ENCODE peak calls at places on chromosomes 1 and 21, in six cellular contexts. One of them, this sample, is unnamed.

GRCh38 chr1:98405581-98406059 is 255.9 kb upstream of the SNX7 start:
- DNase-seq in tibial artery: no peak
- DNase-seq in heart left ventricle: no peak
- DNase-seq in body of pancreas: no peak
- DNase-seq in RWPE1: no peak
- DNase-seq in pancreas: no peak
- DNase-seq in this sample: no peak

GRCh38 chr21:45548711-45549491 is 6.7 kb upstream of the SLC19A1 start:
- DNase-seq in tibial artery: no peak
- DNase-seq in pancreas: peak; percentile 8
- DNase-seq in heart left ventricle: no peak
- DNase-seq in body of pancreas: no peak
- DNase-seq in RWPE1: no peak
- DNase-seq in this sample: no peak

GRCh38 chr1:205962821-205963221 is 19.6 kb upstream of the SLC26A9 start:
- DNase-seq in tibial artery: no peak
- DNase-seq in body of pancreas: no peak
- DNase-seq in pancreas: no peak
- DNase-seq in RWPE1: no peak
- DNase-seq in heart left ventricle: no peak
- DNase-seq in this sample: no peak

GRCh38 chr1:153608742-153609584 is 4.0 kb downstream of the S100A16 start:
- DNase-seq in RWPE1: peak; percentile 97
- DNase-seq in body of pancreas: peak; percentile 46
- DNase-seq in tibial artery: peak; percentile 74
- DNase-seq in pancreas: no peak
- DNase-seq in heart left ventricle: peak; percentile 80
- DNase-seq in this sample: no peak

GRCh38 chr1:81912383-81912782 is 111.6 kb downstream of the ADGRL2 start:
- DNase-seq in body of pancreas: no peak
- DNase-seq in tibial artery: no peak
- DNase-seq in RWPE1: peak; percentile 1
- DNase-seq in heart left ventricle: no peak
- DNase-seq in pancreas: no peak
- DNase-seq in this sample: no peak

GRCh38 chr1:180178511-180179161 is 24.0 kb downstream of the QSOX1 start:
- DNase-seq in heart left ventricle: peak; percentile 55
- DNase-seq in RWPE1: peak; percentile 59
- DNase-seq in tibial artery: peak; percentile 47
- DNase-seq in pancreas: peak; percentile 78
- DNase-seq in body of pancreas: peak; percentile 83
- DNase-seq in this sample: no peak

GRCh38 chr21:20527691-20528090 is 470.5 kb upstream of the NCAM2 start:
- DNase-seq in tibial artery: no peak
- DNase-seq in heart left ventricle: no peak
- DNase-seq in pancreas: no peak
- DNase-seq in body of pancreas: no peak
- DNase-seq in RWPE1: no peak
- DNase-seq in this sample: no peak

GRCh38 chr1:234083460-234083859 is 179.0 kb downstream of the SLC35F3 start:
- DNase-seq in RWPE1: no peak
- DNase-seq in pancreas: no peak
- DNase-seq in body of pancreas: no peak
- DNase-seq in tibial artery: no peak
- DNase-seq in heart left ventricle: no peak
- DNase-seq in this sample: no peak

GRCh38 chr1:33615546-33615945 is 143.1 kb downstream of the ZSCAN20 start:
- DNase-seq in tibial artery: no peak
- DNase-seq in heart left ventricle: no peak
- DNase-seq in body of pancreas: no peak
- DNase-seq in pancreas: no peak
- DNase-seq in RWPE1: no peak
- DNase-seq in this sample: no peak

GRCh38 chr1:6513296-6513928 is 21.9 kb upstream of the PLEKHG5 start:
- DNase-seq in RWPE1: no peak
- DNase-seq in heart left ventricle: no peak
- DNase-seq in tibial artery: no peak
- DNase-seq in body of pancreas: no peak
- DNase-seq in pancreas: peak; percentile 29
- DNase-seq in this sample: no peak
- TF ChIP-seq CTCF in RWPE1: no peak
- TF ChIP-seq CTCF in heart left ventricle: no peak
- TF ChIP-seq CTCF in tibial artery: no peak
- TF ChIP-seq CTCF in body of pancreas: no peak
- TF ChIP-seq CTCF in pancreas: no peak
- TF ChIP-seq CTCF in this sample: no peak

DNA sequence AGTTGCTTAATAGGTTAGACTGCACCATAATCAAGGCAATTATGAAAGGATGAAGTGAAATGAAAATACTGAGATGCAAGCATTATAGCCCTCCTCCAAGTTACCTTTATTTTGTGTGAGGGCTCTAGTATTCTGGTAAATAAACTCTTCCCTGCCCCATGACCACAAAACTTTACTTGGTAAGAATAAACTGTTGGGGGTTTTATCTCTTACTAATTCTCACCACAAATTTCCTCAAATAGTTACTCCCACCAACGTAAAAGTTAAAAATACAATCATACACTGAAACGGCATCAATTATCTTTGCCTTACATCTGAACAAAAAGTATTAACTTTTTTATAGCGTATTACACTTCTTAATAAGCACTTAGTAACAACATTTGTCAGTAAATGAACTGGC is 29.5 kb downstream of the C21orf91 start:
- DNase-seq in tibial artery: no peak
- DNase-seq in body of pancreas: no peak
- DNase-seq in pancreas: no peak
- DNase-seq in RWPE1: no peak
- DNase-seq in heart left ventricle: no peak
- DNase-seq in this sample: no peak
- H3K27ac ChIP-seq in tibial artery: no peak overlapping the region
- H3K27ac ChIP-seq in body of pancreas: no peak overlapping the region
- H3K27ac ChIP-seq in pancreas: no peak overlapping the region
- H3K27ac ChIP-seq in RWPE1: no peak overlapping the region
- H3K27ac ChIP-seq in heart left ventricle: no peak overlapping the region
- H3K27ac ChIP-seq in this sample: no peak overlapping the region

GRCh38 chr1:87167855-87168630 is 160.6 kb upstream of the LMO4 start:
- DNase-seq in tibial artery: no peak
- DNase-seq in body of pancreas: no peak
- DNase-seq in RWPE1: no peak
- DNase-seq in heart left ventricle: no peak
- DNase-seq in pancreas: no peak
- DNase-seq in this sample: no peak
- TF ChIP-seq CTCF in tibial artery: no peak
- TF ChIP-seq CTCF in body of pancreas: no peak
- TF ChIP-seq CTCF in RWPE1: no peak
- TF ChIP-seq CTCF in heart left ventricle: no peak
- TF ChIP-seq CTCF in pancreas: no peak
- TF ChIP-seq CTCF in this sample: no peak

GRCh38 chr1:29436386-29436785 is 200.1 kb downstream of the PTPRU start:
- DNase-seq in RWPE1: no peak
- DNase-seq in body of pancreas: no peak
- DNase-seq in heart left ventricle: no peak
- DNase-seq in tibial artery: no peak
- DNase-seq in pancreas: no peak
- DNase-seq in this sample: no peak

GRCh38 chr1:29441916-29442668 is 205.8 kb downstream of the PTPRU start:
- DNase-seq in body of pancreas: no peak
- DNase-seq in tibial artery: no peak
- DNase-seq in RWPE1: no peak
- DNase-seq in heart left ventricle: no peak
- DNase-seq in pancreas: no peak
- DNase-seq in this sample: no peak

GRCh38 chr1:29438991-29439390 is 202.7 kb downstream of the PTPRU start:
- DNase-seq in heart left ventricle: no peak
- DNase-seq in body of pancreas: no peak
- DNase-seq in pancreas: no peak
- DNase-seq in RWPE1: no peak
- DNase-seq in tibial artery: no peak
- DNase-seq in this sample: no peak

GRCh38 chr1:29437946-29438345 is 201.6 kb downstream of the PTPRU start:
- DNase-seq in body of pancreas: no peak
- DNase-seq in tibial artery: no peak
- DNase-seq in heart left ventricle: no peak
- DNase-seq in RWPE1: no peak
- DNase-seq in pancreas: no peak
- DNase-seq in this sample: no peak

GRCh38 chr1:29439615-29440014 is 203.3 kb downstream of the PTPRU start:
- DNase-seq in tibial artery: no peak
- DNase-seq in heart left ventricle: no peak
- DNase-seq in body of pancreas: no peak
- DNase-seq in RWPE1: no peak
- DNase-seq in pancreas: no peak
- DNase-seq in this sample: no peak
- H3K27ac ChIP-seq in tibial artery: no peak overlapping the region
- H3K27ac ChIP-seq in heart left ventricle: no peak overlapping the region
- H3K27ac ChIP-seq in body of pancreas: no peak overlapping the region
- H3K27ac ChIP-seq in RWPE1: no peak overlapping the region
- H3K27ac ChIP-seq in pancreas: no peak overlapping the region
- H3K27ac ChIP-seq in this sample: no peak overlapping the region

DNA sequence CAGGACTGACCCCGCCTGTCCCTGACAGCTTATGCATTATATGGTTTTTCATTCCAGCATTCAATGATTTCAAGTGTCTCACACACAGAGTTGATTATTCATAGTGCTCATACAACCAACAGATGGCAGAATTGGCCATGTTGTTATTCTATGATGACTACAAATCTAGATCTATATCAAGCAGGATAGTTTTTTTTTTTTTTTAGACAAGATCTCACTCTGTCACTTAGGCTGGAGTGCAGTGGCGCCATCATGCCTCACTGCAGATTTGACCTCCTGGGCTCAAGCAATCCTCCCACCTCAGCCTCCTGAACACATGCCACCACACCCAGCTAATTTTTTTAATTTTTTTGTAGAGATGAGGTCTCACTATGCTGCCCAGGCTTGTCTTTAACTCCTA is 40.1 kb upstream of the LRRC8D start:
- DNase-seq in heart left ventricle: no peak
- DNase-seq in RWPE1: peak; percentile 46
- DNase-seq in body of pancreas: no peak
- DNase-seq in pancreas: no peak
- DNase-seq in tibial artery: no peak
- DNase-seq in this sample: no peak
- TF ChIP-seq CTCF in heart left ventricle: no peak
- TF ChIP-seq CTCF in RWPE1: peak; percentile 42
- TF ChIP-seq CTCF in body of pancreas: no peak
- TF ChIP-seq CTCF in pancreas: no peak
- TF ChIP-seq CTCF in tibial artery: no peak
- TF ChIP-seq CTCF in this sample: peak; percentile 42

GRCh38 chr1:19065526-19066247 is 109.2 kb upstream of the IFFO2 start:
- DNase-seq in body of pancreas: no peak
- DNase-seq in tibial artery: no peak
- DNase-seq in RWPE1: no peak
- DNase-seq in pancreas: no peak
- DNase-seq in heart left ventricle: no peak
- DNase-seq in this sample: no peak
- H3K27ac ChIP-seq in body of pancreas: peak overlapping the region; percentile 79
- H3K27ac ChIP-seq in tibial artery: no peak overlapping the region
- H3K27ac ChIP-seq in RWPE1: peak overlapping the region; percentile 85
- H3K27ac ChIP-seq in pancreas: peak overlapping the region; percentile 84
- H3K27ac ChIP-seq in heart left ventricle: no peak overlapping the region
- H3K27ac ChIP-seq in this sample: no peak overlapping the region

GRCh38 chr1:214277704-214278635 is 3.0 kb upstream of the SMYD2 start:
- DNase-seq in tibial artery: no peak
- DNase-seq in RWPE1: no peak
- DNase-seq in body of pancreas: no peak
- DNase-seq in pancreas: no peak
- DNase-seq in heart left ventricle: peak; percentile 43
- DNase-seq in this sample: no peak

GRCh38 chr1:214282696-214283225 is 1.8 kb downstream of the SMYD2 start:
- DNase-seq in body of pancreas: no peak
- DNase-seq in pancreas: no peak
- DNase-seq in tibial artery: no peak
- DNase-seq in RWPE1: no peak
- DNase-seq in heart left ventricle: no peak
- DNase-seq in this sample: no peak

GRCh38 chr1:214281902-214282695 is 1.1 kb downstream of the SMYD2 start:
- DNase-seq in heart left ventricle: no peak
- DNase-seq in pancreas: no peak
- DNase-seq in tibial artery: peak; percentile 30
- DNase-seq in RWPE1: peak; percentile 64
- DNase-seq in body of pancreas: peak; percentile 69
- DNase-seq in this sample: peak; percentile 9

GRCh38 chr1:214281030-214281901 is at the start of gene SMYD2:
- DNase-seq in heart left ventricle: peak; percentile 83
- DNase-seq in pancreas: peak; percentile 88
- DNase-seq in RWPE1: peak; percentile 66
- DNase-seq in body of pancreas: peak; percentile 83
- DNase-seq in tibial artery: peak; percentile 45
- DNase-seq in this sample: peak; percentile 15

DNA sequence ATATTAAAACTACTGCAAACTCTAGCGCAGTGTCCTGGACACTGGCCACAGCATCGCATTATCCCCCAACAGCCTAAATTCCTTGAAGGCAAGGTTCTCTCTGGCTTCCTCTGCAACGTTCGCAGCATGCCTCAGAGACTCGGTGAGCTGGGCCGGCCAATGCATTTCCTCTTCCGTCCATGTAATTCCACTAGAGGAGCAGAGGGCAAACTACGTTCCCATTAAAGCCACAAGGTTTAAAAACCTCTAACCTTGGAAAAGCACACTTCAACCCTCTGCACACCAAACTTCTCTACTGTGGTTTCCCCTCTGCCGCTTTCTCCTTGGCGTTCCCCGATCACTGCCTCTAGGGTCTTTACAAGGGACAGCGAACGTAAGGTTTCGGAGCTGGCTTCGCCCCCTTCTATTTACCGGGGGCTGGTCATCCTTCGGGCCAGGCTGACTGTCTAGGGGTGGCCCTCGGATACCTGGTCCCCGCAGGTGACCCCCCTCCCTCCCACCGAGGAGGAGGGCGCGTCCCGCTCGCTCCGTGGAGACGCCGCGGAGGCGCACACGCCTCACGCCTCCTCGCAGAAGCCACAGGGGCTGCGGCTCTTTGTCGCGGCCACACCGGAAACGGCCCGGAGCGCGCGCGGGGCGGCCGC is 451 bp upstream of the SMYD2 start:
- DNase-seq in pancreas: no peak
- DNase-seq in heart left ventricle: peak; percentile 45
- DNase-seq in tibial artery: peak; percentile 37
- DNase-seq in RWPE1: peak; percentile 40
- DNase-seq in body of pancreas: peak; percentile 52
- DNase-seq in this sample: no peak
- TF ChIP-seq CTCF in pancreas: no peak
- TF ChIP-seq CTCF in heart left ventricle: no peak
- TF ChIP-seq CTCF in tibial artery: no peak
- TF ChIP-seq CTCF in RWPE1: no peak
- TF ChIP-seq CTCF in body of pancreas: no peak
- TF ChIP-seq CTCF in this sample: no peak

GRCh38 chr1:200180821-200181220 is 153.3 kb downstream of the NR5A2 start:
- DNase-seq in body of pancreas: peak; percentile 60
- DNase-seq in tibial artery: no peak
- DNase-seq in pancreas: no peak
- DNase-seq in heart left ventricle: no peak
- DNase-seq in RWPE1: peak; percentile 42
- DNase-seq in this sample: no peak

GRCh38 chr1:200182701-200183100 is 155.2 kb downstream of the NR5A2 start:
- DNase-seq in pancreas: no peak
- DNase-seq in body of pancreas: no peak
- DNase-seq in RWPE1: no peak
- DNase-seq in tibial artery: no peak
- DNase-seq in heart left ventricle: no peak
- DNase-seq in this sample: no peak

GRCh38 chr1:200184196-200184595 is 156.7 kb downstream of the NR5A2 start:
- DNase-seq in body of pancreas: peak; percentile 92
- DNase-seq in tibial artery: peak; percentile 88
- DNase-seq in heart left ventricle: peak; percentile 75
- DNase-seq in pancreas: peak; percentile 70
- DNase-seq in RWPE1: peak; percentile 97
- DNase-seq in this sample: peak; percentile 92

GRCh38 chr1:200181861-200182260 is 154.4 kb downstream of the NR5A2 start:
- DNase-seq in RWPE1: peak; percentile 39
- DNase-seq in tibial artery: no peak
- DNase-seq in body of pancreas: no peak
- DNase-seq in heart left ventricle: no peak
- DNase-seq in pancreas: no peak
- DNase-seq in this sample: no peak

GRCh38 chr1:200183637-200184036 is 156.1 kb downstream of the NR5A2 start:
- DNase-seq in tibial artery: no peak
- DNase-seq in pancreas: no peak
- DNase-seq in heart left ventricle: no peak
- DNase-seq in RWPE1: no peak
- DNase-seq in body of pancreas: no peak
- DNase-seq in this sample: no peak
- H3K27ac ChIP-seq in tibial artery: no peak overlapping the region
- H3K27ac ChIP-seq in pancreas: peak overlapping the region; percentile 17
- H3K27ac ChIP-seq in heart left ventricle: peak overlapping the region; percentile 56
- H3K27ac ChIP-seq in RWPE1: peak overlapping the region; percentile 44
- H3K27ac ChIP-seq in body of pancreas: peak overlapping the region; percentile 56
- H3K27ac ChIP-seq in this sample: peak overlapping the region; percentile 8